ENCODE peak calls at places on chromosome 13, in ten cellular contexts. E, I, R, M, B, P, U, G, A and J are unnamed samples.

GRCh38 chr13:80011448-80012212 is 329.3 kb downstream of the SPRY2 start:
- DNase-seq in U (no peak), B (no peak), G (no peak), E (peak; percentile 64), A (no peak), I (no peak), R (no peak), P (no peak), M (no peak), J (no peak)

GRCh38 chr13:111622051-111622531 is 301.6 kb downstream of the TEX29 start:
- DNase-seq in B (no peak), I (no peak), E (no peak), G (no peak), R (no peak), M (no peak), U (no peak), A (no peak), P (no peak), J (no peak)

GRCh38 chr13:54016548-54016947 is 987.9 kb downstream of the OLFM4 start:
- DNase-seq in M (no peak), E (no peak), I (no peak), G (no peak), A (no peak), U (no peak), R (no peak), B (no peak), P (no peak), J (no peak)

GRCh38 chr13:41401371-41401770 is 56.0 kb upstream of the RGCC start:
- DNase-seq in U (no peak), P (no peak), B (no peak), R (no peak), G (no peak), M (no peak), I (no peak), E (no peak), A (no peak), J (no peak)

GRCh38 chr13:108760129-108760528 is 130.7 kb downstream of the MYO16 start:
- DNase-seq in G (no peak), M (no peak), A (no peak), P (no peak), R (no peak), U (no peak), B (no peak), E (no peak), I (no peak), J (no peak)

GRCh38 chr13:67258482-67258881 is 28.3 kb upstream of the PCDH9 start:
- DNase-seq in P (no peak), I (no peak), R (no peak), M (peak; percentile 89), G (no peak), B (no peak), U (no peak), A (no peak), E (no peak), J (no peak)

GRCh38 chr13:42883142-42883541 is 101.8 kb downstream of the FAM216B start:
- DNase-seq in I (no peak), E (no peak), G (no peak), M (no peak), B (no peak), A (no peak), U (no peak), P (no peak), R (no peak), J (no peak)

GRCh38 chr13:20713014-20713376 is 9.5 kb downstream of the IL17D start:
- DNase-seq in E (no peak), R (no peak), A (no peak), U (no peak), B (no peak), P (no peak), M (peak; percentile 22), G (no peak), I (no peak), J (no peak)

GRCh38 chr13:107466326-107466725 is 749.0 kb downstream of the LIG4 start:
- DNase-seq in A (no peak), P (no peak), U (no peak), I (no peak), R (no peak), E (no peak), B (no peak), G (no peak), M (no peak), J (no peak)

GRCh38 chr13:51549050-51549449 is 35.2 kb upstream of the WDFY2 start:
- DNase-seq in P (no peak), A (no peak), R (no peak), I (no peak), G (no peak), U (no peak), B (no peak), M (no peak), E (peak; percentile 18), J (no peak)

GRCh38 chr13:36998624-36999041 is 507 bp downstream of the ALG5 start:
- DNase-seq in P (no peak), M (no peak), U (peak; percentile 9), A (no peak), I (no peak), G (no peak), E (peak; percentile 7), B (peak; percentile 44), R (no peak), J (peak; percentile 2)

GRCh38 chr13:107342747-107343146 is 774.8 kb upstream of the ARGLU1 start:
- DNase-seq in A (no peak), E (no peak), P (no peak), U (no peak), G (no peak), R (no peak), I (no peak), M (no peak), B (no peak), J (no peak)